ENCODE peak calls at places on chromosome 2, in nine cellular contexts. One of them, this sample, is unnamed.

GRCh38 chr2:206693399-206694137 is 24.6 kb downstream of the DYTN start:
- DNase-seq in fibroblast of the aortic adventitia: peak; percentile 83
- DNase-seq in cerebellar cortex: peak; percentile 80
- DNase-seq in skeletal muscle cell: peak; percentile 8
- DNase-seq in NCI-H1092 treated with DMSO at 0.1 percent for 48 hours: peak; percentile 52
- DNase-seq in activated naive CD4-positive, alpha-beta T cell treated with anti-CD3 and anti-CD28 coated beads, Interleukin-2, amount 10 ng/mL, durations not matched to agents 7 days and 5 days: peak; percentile 36
- DNase-seq in SW480: peak; percentile 57
- DNase-seq in HS-5: peak; percentile 49
- DNase-seq in NCI-H510A: no peak
- DNase-seq in this sample: peak; percentile 83

GRCh38 chr2:30404354-30405265 is 42.4 kb upstream of the LCLAT1 start:
- DNase-seq in NCI-H1092 treated with DMSO at 0.1 percent for 48 hours: peak; percentile 33
- DNase-seq in fibroblast of the aortic adventitia: peak; percentile 89
- DNase-seq in SW480: no peak
- DNase-seq in skeletal muscle cell: no peak
- DNase-seq in NCI-H510A: no peak
- DNase-seq in cerebellar cortex: no peak
- DNase-seq in activated naive CD4-positive, alpha-beta T cell treated with anti-CD3 and anti-CD28 coated beads, Interleukin-2, amount 10 ng/mL, durations not matched to agents 7 days and 5 days: no peak
- DNase-seq in HS-5: no peak
- DNase-seq in this sample: no peak

GRCh38 chr2:241190291-241190981 is 2.0 kb downstream of the ANO7 start:
- DNase-seq in cerebellar cortex: no peak
- DNase-seq in NCI-H1092 treated with DMSO at 0.1 percent for 48 hours: no peak
- DNase-seq in SW480: no peak
- DNase-seq in NCI-H510A: no peak
- DNase-seq in HS-5: no peak
- DNase-seq in activated naive CD4-positive, alpha-beta T cell treated with anti-CD3 and anti-CD28 coated beads, Interleukin-2, amount 10 ng/mL, durations not matched to agents 7 days and 5 days: no peak
- DNase-seq in fibroblast of the aortic adventitia: no peak
- DNase-seq in skeletal muscle cell: no peak
- DNase-seq in this sample: no peak

GRCh38 chr2:170394988-170395387 is 217.0 kb downstream of the MYO3B start:
- DNase-seq in SW480: no peak
- DNase-seq in NCI-H510A: no peak
- DNase-seq in cerebellar cortex: no peak
- DNase-seq in skeletal muscle cell: no peak
- DNase-seq in HS-5: no peak
- DNase-seq in activated naive CD4-positive, alpha-beta T cell treated with anti-CD3 and anti-CD28 coated beads, Interleukin-2, amount 10 ng/mL, durations not matched to agents 7 days and 5 days: no peak
- DNase-seq in NCI-H1092 treated with DMSO at 0.1 percent for 48 hours: no peak
- DNase-seq in fibroblast of the aortic adventitia: no peak
- DNase-seq in this sample: no peak

GRCh38 chr2:71846072-71846471 is 301.6 kb downstream of the CYP26B1 start:
- DNase-seq in fibroblast of the aortic adventitia: no peak
- DNase-seq in skeletal muscle cell: no peak
- DNase-seq in activated naive CD4-positive, alpha-beta T cell treated with anti-CD3 and anti-CD28 coated beads, Interleukin-2, amount 10 ng/mL, durations not matched to agents 7 days and 5 days: no peak
- DNase-seq in NCI-H510A: no peak
- DNase-seq in HS-5: no peak
- DNase-seq in NCI-H1092 treated with DMSO at 0.1 percent for 48 hours: no peak
- DNase-seq in SW480: no peak
- DNase-seq in cerebellar cortex: no peak
- DNase-seq in this sample: no peak

GRCh38 chr2:16259010-16259409 is 318.7 kb downstream of the MYCN start:
- DNase-seq in activated naive CD4-positive, alpha-beta T cell treated with anti-CD3 and anti-CD28 coated beads, Interleukin-2, amount 10 ng/mL, durations not matched to agents 7 days and 5 days: no peak
- DNase-seq in SW480: no peak
- DNase-seq in cerebellar cortex: no peak
- DNase-seq in fibroblast of the aortic adventitia: no peak
- DNase-seq in HS-5: no peak
- DNase-seq in NCI-H510A: no peak
- DNase-seq in NCI-H1092 treated with DMSO at 0.1 percent for 48 hours: no peak
- DNase-seq in skeletal muscle cell: no peak
- DNase-seq in this sample: no peak

GRCh38 chr2:72220170-72220569 is 72.5 kb upstream of the CYP26B1 start:
- DNase-seq in NCI-H510A: no peak
- DNase-seq in activated naive CD4-positive, alpha-beta T cell treated with anti-CD3 and anti-CD28 coated beads, Interleukin-2, amount 10 ng/mL, durations not matched to agents 7 days and 5 days: no peak
- DNase-seq in skeletal muscle cell: no peak
- DNase-seq in NCI-H1092 treated with DMSO at 0.1 percent for 48 hours: no peak
- DNase-seq in cerebellar cortex: peak; percentile 9
- DNase-seq in SW480: peak; percentile 10
- DNase-seq in fibroblast of the aortic adventitia: no peak
- DNase-seq in HS-5: no peak
- DNase-seq in this sample: no peak

GRCh38 chr2:62724886-62725711 is 19.6 kb downstream of the EHBP1 start:
- DNase-seq in cerebellar cortex: no peak
- DNase-seq in SW480: no peak
- DNase-seq in skeletal muscle cell: no peak
- DNase-seq in HS-5: no peak
- DNase-seq in NCI-H1092 treated with DMSO at 0.1 percent for 48 hours: no peak
- DNase-seq in activated naive CD4-positive, alpha-beta T cell treated with anti-CD3 and anti-CD28 coated beads, Interleukin-2, amount 10 ng/mL, durations not matched to agents 7 days and 5 days: peak; percentile 41
- DNase-seq in NCI-H510A: no peak
- DNase-seq in fibroblast of the aortic adventitia: no peak
- DNase-seq in this sample: peak; percentile 46

GRCh38 chr2:138373993-138374408 is 127.6 kb upstream of the SPOPL start:
- DNase-seq in HS-5: peak; percentile 18
- DNase-seq in NCI-H1092 treated with DMSO at 0.1 percent for 48 hours: peak; percentile 37
- DNase-seq in SW480: peak; percentile 42
- DNase-seq in fibroblast of the aortic adventitia: peak; percentile 74
- DNase-seq in cerebellar cortex: peak; percentile 37
- DNase-seq in NCI-H510A: peak; percentile 1
- DNase-seq in activated naive CD4-positive, alpha-beta T cell treated with anti-CD3 and anti-CD28 coated beads, Interleukin-2, amount 10 ng/mL, durations not matched to agents 7 days and 5 days: no peak
- DNase-seq in skeletal muscle cell: no peak
- DNase-seq in this sample: peak; percentile 74

GRCh38 chr2:4358855-4359254 is 655.5 kb downstream of the DCDC2C start:
- DNase-seq in SW480: no peak
- DNase-seq in NCI-H510A: peak; percentile 35
- DNase-seq in fibroblast of the aortic adventitia: no peak
- DNase-seq in skeletal muscle cell: no peak
- DNase-seq in HS-5: no peak
- DNase-seq in NCI-H1092 treated with DMSO at 0.1 percent for 48 hours: peak; percentile 91
- DNase-seq in cerebellar cortex: no peak
- DNase-seq in activated naive CD4-positive, alpha-beta T cell treated with anti-CD3 and anti-CD28 coated beads, Interleukin-2, amount 10 ng/mL, durations not matched to agents 7 days and 5 days: no peak
- DNase-seq in this sample: no peak

GRCh38 chr2:133138693-133139092 is 429.6 kb downstream of the NCKAP5 start:
- DNase-seq in skeletal muscle cell: no peak
- DNase-seq in SW480: no peak
- DNase-seq in cerebellar cortex: no peak
- DNase-seq in activated naive CD4-positive, alpha-beta T cell treated with anti-CD3 and anti-CD28 coated beads, Interleukin-2, amount 10 ng/mL, durations not matched to agents 7 days and 5 days: no peak
- DNase-seq in NCI-H510A: no peak
- DNase-seq in NCI-H1092 treated with DMSO at 0.1 percent for 48 hours: no peak
- DNase-seq in HS-5: no peak
- DNase-seq in fibroblast of the aortic adventitia: no peak
- DNase-seq in this sample: no peak

GRCh38 chr2:64876137-64876647 is 113.0 kb upstream of the SLC1A4 start:
- DNase-seq in skeletal muscle cell: peak; percentile 78
- DNase-seq in fibroblast of the aortic adventitia: peak; percentile 89
- DNase-seq in cerebellar cortex: peak; percentile 49
- DNase-seq in NCI-H1092 treated with DMSO at 0.1 percent for 48 hours: no peak
- DNase-seq in HS-5: no peak
- DNase-seq in activated naive CD4-positive, alpha-beta T cell treated with anti-CD3 and anti-CD28 coated beads, Interleukin-2, amount 10 ng/mL, durations not matched to agents 7 days and 5 days: no peak
- DNase-seq in NCI-H510A: no peak
- DNase-seq in SW480: peak; percentile 79
- DNase-seq in this sample: peak; percentile 79

GRCh38 chr2:100623033-100623715 is 60.4 kb downstream of the PDCL3 start:
- DNase-seq in SW480: no peak
- DNase-seq in skeletal muscle cell: no peak
- DNase-seq in NCI-H1092 treated with DMSO at 0.1 percent for 48 hours: no peak
- DNase-seq in activated naive CD4-positive, alpha-beta T cell treated with anti-CD3 and anti-CD28 coated beads, Interleukin-2, amount 10 ng/mL, durations not matched to agents 7 days and 5 days: no peak
- DNase-seq in NCI-H510A: no peak
- DNase-seq in cerebellar cortex: no peak
- DNase-seq in fibroblast of the aortic adventitia: no peak
- DNase-seq in HS-5: no peak
- DNase-seq in this sample: no peak

GRCh38 chr2:230909841-230910545 is 15.0 kb downstream of the GPR55 start:
- DNase-seq in SW480: no peak
- DNase-seq in fibroblast of the aortic adventitia: no peak
- DNase-seq in cerebellar cortex: no peak
- DNase-seq in skeletal muscle cell: no peak
- DNase-seq in NCI-H510A: no peak
- DNase-seq in NCI-H1092 treated with DMSO at 0.1 percent for 48 hours: no peak
- DNase-seq in HS-5: no peak
- DNase-seq in activated naive CD4-positive, alpha-beta T cell treated with anti-CD3 and anti-CD28 coated beads, Interleukin-2, amount 10 ng/mL, durations not matched to agents 7 days and 5 days: no peak
- DNase-seq in this sample: no peak

GRCh38 chr2:1455466-1455865 is 42.2 kb downstream of the TPO start:
- DNase-seq in skeletal muscle cell: peak; percentile 1
- DNase-seq in NCI-H1092 treated with DMSO at 0.1 percent for 48 hours: no peak
- DNase-seq in cerebellar cortex: no peak
- DNase-seq in NCI-H510A: no peak
- DNase-seq in SW480: no peak
- DNase-seq in fibroblast of the aortic adventitia: no peak
- DNase-seq in activated naive CD4-positive, alpha-beta T cell treated with anti-CD3 and anti-CD28 coated beads, Interleukin-2, amount 10 ng/mL, durations not matched to agents 7 days and 5 days: no peak
- DNase-seq in HS-5: no peak
- DNase-seq in this sample: no peak

GRCh38 chr2:173898178-173898668 is 67.0 kb downstream of the SP3 start:
- DNase-seq in skeletal muscle cell: no peak
- DNase-seq in fibroblast of the aortic adventitia: no peak
- DNase-seq in HS-5: no peak
- DNase-seq in cerebellar cortex: no peak
- DNase-seq in NCI-H1092 treated with DMSO at 0.1 percent for 48 hours: no peak
- DNase-seq in SW480: no peak
- DNase-seq in NCI-H510A: no peak
- DNase-seq in activated naive CD4-positive, alpha-beta T cell treated with anti-CD3 and anti-CD28 coated beads, Interleukin-2, amount 10 ng/mL, durations not matched to agents 7 days and 5 days: no peak
- DNase-seq in this sample: no peak

GRCh38 chr2:85741811-85742507 is 11.8 kb upstream of the ATOH8 start:
- DNase-seq in NCI-H510A: peak; percentile 38
- DNase-seq in activated naive CD4-positive, alpha-beta T cell treated with anti-CD3 and anti-CD28 coated beads, Interleukin-2, amount 10 ng/mL, durations not matched to agents 7 days and 5 days: no peak
- DNase-seq in SW480: peak; percentile 66
- DNase-seq in skeletal muscle cell: peak; percentile 92
- DNase-seq in fibroblast of the aortic adventitia: peak; percentile 92
- DNase-seq in HS-5: no peak
- DNase-seq in NCI-H1092 treated with DMSO at 0.1 percent for 48 hours: peak; percentile 87
- DNase-seq in cerebellar cortex: no peak
- DNase-seq in this sample: peak; percentile 71

GRCh38 chr2:240140511-240140910 is at the start of gene OTOS:
- DNase-seq in SW480: no peak
- DNase-seq in NCI-H510A: peak; percentile 51
- DNase-seq in skeletal muscle cell: no peak
- DNase-seq in cerebellar cortex: no peak
- DNase-seq in HS-5: no peak
- DNase-seq in NCI-H1092 treated with DMSO at 0.1 percent for 48 hours: peak; percentile 46
- DNase-seq in fibroblast of the aortic adventitia: no peak
- DNase-seq in activated naive CD4-positive, alpha-beta T cell treated with anti-CD3 and anti-CD28 coated beads, Interleukin-2, amount 10 ng/mL, durations not matched to agents 7 days and 5 days: peak; percentile 9
- DNase-seq in this sample: no peak

GRCh38 chr2:175439416-175439815 is 257.9 kb upstream of the ATP5MC3 start:
- DNase-seq in NCI-H1092 treated with DMSO at 0.1 percent for 48 hours: peak; percentile 4
- DNase-seq in cerebellar cortex: no peak
- DNase-seq in SW480: no peak
- DNase-seq in NCI-H510A: no peak
- DNase-seq in HS-5: no peak
- DNase-seq in activated naive CD4-positive, alpha-beta T cell treated with anti-CD3 and anti-CD28 coated beads, Interleukin-2, amount 10 ng/mL, durations not matched to agents 7 days and 5 days: no peak
- DNase-seq in fibroblast of the aortic adventitia: no peak
- DNase-seq in skeletal muscle cell: no peak
- DNase-seq in this sample: no peak

GRCh38 chr2:121173112-121173511 is 111.9 kb downstream of the TFCP2L1 start:
- DNase-seq in NCI-H510A: no peak
- DNase-seq in activated naive CD4-positive, alpha-beta T cell treated with anti-CD3 and anti-CD28 coated beads, Interleukin-2, amount 10 ng/mL, durations not matched to agents 7 days and 5 days: no peak
- DNase-seq in fibroblast of the aortic adventitia: no peak
- DNase-seq in cerebellar cortex: no peak
- DNase-seq in HS-5: peak; percentile 3
- DNase-seq in SW480: no peak
- DNase-seq in NCI-H1092 treated with DMSO at 0.1 percent for 48 hours: no peak
- DNase-seq in skeletal muscle cell: no peak
- DNase-seq in this sample: no peak

GRCh38 chr2:229133155-229133772 is 137.8 kb downstream of the PID1 start:
- DNase-seq in cerebellar cortex: peak; percentile 58
- DNase-seq in NCI-H1092 treated with DMSO at 0.1 percent for 48 hours: peak; percentile 64
- DNase-seq in HS-5: no peak
- DNase-seq in skeletal muscle cell: no peak
- DNase-seq in fibroblast of the aortic adventitia: peak; percentile 70
- DNase-seq in SW480: peak; percentile 47
- DNase-seq in activated naive CD4-positive, alpha-beta T cell treated with anti-CD3 and anti-CD28 coated beads, Interleukin-2, amount 10 ng/mL, durations not matched to agents 7 days and 5 days: no peak
- DNase-seq in NCI-H510A: peak; percentile 7
- DNase-seq in this sample: peak; percentile 17

GRCh38 chr2:221137385-221137784 is 434.7 kb downstream of the EPHA4 start:
- DNase-seq in skeletal muscle cell: no peak
- DNase-seq in fibroblast of the aortic adventitia: no peak
- DNase-seq in SW480: no peak
- DNase-seq in activated naive CD4-positive, alpha-beta T cell treated with anti-CD3 and anti-CD28 coated beads, Interleukin-2, amount 10 ng/mL, durations not matched to agents 7 days and 5 days: no peak
- DNase-seq in NCI-H1092 treated with DMSO at 0.1 percent for 48 hours: no peak
- DNase-seq in cerebellar cortex: no peak
- DNase-seq in HS-5: no peak
- DNase-seq in NCI-H510A: no peak
- DNase-seq in this sample: no peak

GRCh38 chr2:230927711-230928341 is 2.8 kb upstream of the GPR55 start:
- DNase-seq in cerebellar cortex: no peak
- DNase-seq in fibroblast of the aortic adventitia: no peak
- DNase-seq in NCI-H510A: no peak
- DNase-seq in SW480: no peak
- DNase-seq in NCI-H1092 treated with DMSO at 0.1 percent for 48 hours: no peak
- DNase-seq in skeletal muscle cell: no peak
- DNase-seq in HS-5: no peak
- DNase-seq in activated naive CD4-positive, alpha-beta T cell treated with anti-CD3 and anti-CD28 coated beads, Interleukin-2, amount 10 ng/mL, durations not matched to agents 7 days and 5 days: no peak
- DNase-seq in this sample: no peak

GRCh38 chr2:80303006-80303741 is 1.4 kb downstream of the LRRTM1 start:
- DNase-seq in NCI-H510A: no peak
- DNase-seq in activated naive CD4-positive, alpha-beta T cell treated with anti-CD3 and anti-CD28 coated beads, Interleukin-2, amount 10 ng/mL, durations not matched to agents 7 days and 5 days: no peak
- DNase-seq in HS-5: no peak
- DNase-seq in fibroblast of the aortic adventitia: no peak
- DNase-seq in cerebellar cortex: no peak
- DNase-seq in skeletal muscle cell: no peak
- DNase-seq in NCI-H1092 treated with DMSO at 0.1 percent for 48 hours: no peak
- DNase-seq in SW480: no peak
- DNase-seq in this sample: no peak

GRCh38 chr2:152348388-152348787 is 13.4 kb downstream of the FMNL2 start:
- DNase-seq in SW480: no peak
- DNase-seq in skeletal muscle cell: no peak
- DNase-seq in cerebellar cortex: no peak
- DNase-seq in activated naive CD4-positive, alpha-beta T cell treated with anti-CD3 and anti-CD28 coated beads, Interleukin-2, amount 10 ng/mL, durations not matched to agents 7 days and 5 days: no peak
- DNase-seq in NCI-H1092 treated with DMSO at 0.1 percent for 48 hours: no peak
- DNase-seq in NCI-H510A: no peak
- DNase-seq in fibroblast of the aortic adventitia: peak; percentile 62
- DNase-seq in HS-5: no peak
- DNase-seq in this sample: no peak

GRCh38 chr2:12915792-12916191 is 199.1 kb downstream of the TRIB2 start:
- DNase-seq in HS-5: no peak
- DNase-seq in activated naive CD4-positive, alpha-beta T cell treated with anti-CD3 and anti-CD28 coated beads, Interleukin-2, amount 10 ng/mL, durations not matched to agents 7 days and 5 days: no peak
- DNase-seq in SW480: no peak
- DNase-seq in cerebellar cortex: no peak
- DNase-seq in fibroblast of the aortic adventitia: peak; percentile 52
- DNase-seq in NCI-H510A: no peak
- DNase-seq in skeletal muscle cell: peak; percentile 23
- DNase-seq in NCI-H1092 treated with DMSO at 0.1 percent for 48 hours: no peak
- DNase-seq in this sample: no peak

GRCh38 chr2:217471329-217471728 is 531.5 kb downstream of the TNS1 start:
- DNase-seq in activated naive CD4-positive, alpha-beta T cell treated with anti-CD3 and anti-CD28 coated beads, Interleukin-2, amount 10 ng/mL, durations not matched to agents 7 days and 5 days: no peak
- DNase-seq in NCI-H510A: no peak
- DNase-seq in SW480: no peak
- DNase-seq in cerebellar cortex: no peak
- DNase-seq in fibroblast of the aortic adventitia: peak; percentile 78
- DNase-seq in skeletal muscle cell: peak; percentile 7
- DNase-seq in NCI-H1092 treated with DMSO at 0.1 percent for 48 hours: no peak
- DNase-seq in HS-5: no peak
- DNase-seq in this sample: no peak

GRCh38 chr2:224722250-224722649 is 6.1 kb upstream of the CCDC195 start:
- DNase-seq in fibroblast of the aortic adventitia: peak; percentile 6
- DNase-seq in cerebellar cortex: no peak
- DNase-seq in skeletal muscle cell: peak; percentile 36
- DNase-seq in NCI-H510A: no peak
- DNase-seq in HS-5: no peak
- DNase-seq in activated naive CD4-positive, alpha-beta T cell treated with anti-CD3 and anti-CD28 coated beads, Interleukin-2, amount 10 ng/mL, durations not matched to agents 7 days and 5 days: no peak
- DNase-seq in NCI-H1092 treated with DMSO at 0.1 percent for 48 hours: no peak
- DNase-seq in SW480: no peak
- DNase-seq in this sample: no peak

GRCh38 chr2:99737526-99737925 is 247.7 kb upstream of the REV1 start:
- DNase-seq in NCI-H510A: no peak
- DNase-seq in HS-5: no peak
- DNase-seq in skeletal muscle cell: no peak
- DNase-seq in SW480: no peak
- DNase-seq in NCI-H1092 treated with DMSO at 0.1 percent for 48 hours: no peak
- DNase-seq in fibroblast of the aortic adventitia: no peak
- DNase-seq in activated naive CD4-positive, alpha-beta T cell treated with anti-CD3 and anti-CD28 coated beads, Interleukin-2, amount 10 ng/mL, durations not matched to agents 7 days and 5 days: no peak
- DNase-seq in cerebellar cortex: no peak
- DNase-seq in this sample: no peak

GRCh38 chr2:25294573-25295462 is 46.9 kb downstream of the DNMT3A start:
- DNase-seq in cerebellar cortex: peak; percentile 81
- DNase-seq in NCI-H510A: no peak
- DNase-seq in SW480: no peak
- DNase-seq in skeletal muscle cell: no peak
- DNase-seq in HS-5: no peak
- DNase-seq in fibroblast of the aortic adventitia: peak; percentile 46
- DNase-seq in NCI-H1092 treated with DMSO at 0.1 percent for 48 hours: peak; percentile 50
- DNase-seq in activated naive CD4-positive, alpha-beta T cell treated with anti-CD3 and anti-CD28 coated beads, Interleukin-2, amount 10 ng/mL, durations not matched to agents 7 days and 5 days: peak; percentile 93
- DNase-seq in this sample: peak; percentile 88

GRCh38 chr2:197908940-197909339 is 104.5 kb downstream of the PLCL1 start:
- DNase-seq in skeletal muscle cell: peak; percentile 36
- DNase-seq in NCI-H510A: no peak
- DNase-seq in NCI-H1092 treated with DMSO at 0.1 percent for 48 hours: no peak
- DNase-seq in cerebellar cortex: no peak
- DNase-seq in fibroblast of the aortic adventitia: peak; percentile 82
- DNase-seq in activated naive CD4-positive, alpha-beta T cell treated with anti-CD3 and anti-CD28 coated beads, Interleukin-2, amount 10 ng/mL, durations not matched to agents 7 days and 5 days: no peak
- DNase-seq in SW480: no peak
- DNase-seq in HS-5: no peak
- DNase-seq in this sample: no peak